ENCODE peak calls at places on chromosomes 11 and 22, in six cellular contexts. T is natural killer cell; F is A549; C is right lobe of liver; M is activated T-cell treated with anti-CD3 and anti-CD28 coated beads, Interleukin-2, amount 50 U/mL, for 4 hours; O is lower lobe of right lung. H is an unnamed sample.

GRCh38 chr11:42870480-42870879 is 441.3 kb upstream of the API5 start:
- ATAC-seq in T (no peak), F (no peak), C (no peak), M (no peak), O (no peak), H (no peak)

GRCh38 chr11:71946144-71946571 is 17.3 kb downstream of the RNF121 start:
- ATAC-seq in T (no peak), F (peak; percentile 75), C (no peak), M (peak; percentile 74), O (no peak), H (no peak)

GRCh38 chr11:124577664-124578427 is 8.0 kb downstream of the OR8A1 start:
- ATAC-seq in T (no peak), F (no peak), C (no peak), M (no peak), O (no peak), H (no peak)

GRCh38 chr11:20051783-20052399 is 108.4 kb downstream of the DBX1 start:
- ATAC-seq in T (no peak), F (no peak), C (no peak), M (no peak), O (no peak), H (no peak)

GRCh38 chr11:25793637-25794036 is 538.3 kb upstream of the ANO3 start:
- ATAC-seq in T (no peak), F (no peak), C (no peak), M (no peak), O (no peak), H (no peak)

GRCh38 chr22:49415219-49415951 is 412.3 kb downstream of the BRD1 start:
- ATAC-seq in T (no peak), F (no peak), C (no peak), M (no peak), O (no peak), H (no peak)

GRCh38 chr11:114815761-114816160 is 137.4 kb downstream of the NXPE2 start:
- ATAC-seq in T (no peak), F (no peak), C (no peak), M (no peak), O (no peak), H (no peak)

GRCh38 chr11:122319842-122320555 is 204.0 kb upstream of the BLID start:
- ATAC-seq in T (peak; percentile 27), F (no peak), C (peak; percentile 56), M (no peak), O (no peak), H (no peak)

GRCh38 chr22:43314611-43315010 is 28.6 kb downstream of the SCUBE1 start:
- ATAC-seq in T (no peak), F (no peak), C (no peak), M (no peak), O (no peak), H (no peak)

GRCh38 chr22:40792451-40792850 is 26.7 kb downstream of the SLC25A17 start:
- ATAC-seq in T (no peak), F (no peak), C (peak; percentile 46), M (no peak), O (no peak), H (no peak)

GRCh38 chr11:95505927-95506426 is 275.0 kb upstream of the SESN3 start:
- ATAC-seq in T (no peak), F (no peak), C (peak; percentile 52), M (no peak), O (no peak), H (no peak)

GRCh38 chr11:76704171-76704948 is 33.8 kb upstream of the LRRC32 start:
- ATAC-seq in T (no peak), F (no peak), C (no peak), M (no peak), O (no peak), H (no peak)

GRCh38 chr11:77250881-77251640 is 50.4 kb downstream of the GDPD4 start:
- ATAC-seq in T (no peak), F (no peak), C (no peak), M (peak; percentile 94), O (no peak), H (no peak)

GRCh38 chr11:78698612-78699011 is 123.9 kb upstream of the NARS2 start:
- ATAC-seq in T (no peak), F (no peak), C (no peak), M (no peak), O (no peak), H (no peak)

GRCh38 chr22:30400159-30400558 is 3.3 kb downstream of the SEC14L2 start:
- ATAC-seq in T (no peak), F (no peak), C (no peak), M (no peak), O (no peak), H (no peak)

GRCh38 chr11:2092464-2092910 is 46.7 kb downstream of the IGF2 start:
- ATAC-seq in T (no peak), F (no peak), C (no peak), M (no peak), O (no peak), H (no peak)

GRCh38 chr11:11777897-11778296 is 63.9 kb upstream of the USP47 start:
- ATAC-seq in T (no peak), F (no peak), C (no peak), M (peak; percentile 72), O (no peak), H (no peak)

GRCh38 chr11:129048911-129049310 is 106.2 kb upstream of the TP53AIP1 start:
- ATAC-seq in T (no peak), F (no peak), C (no peak), M (no peak), O (no peak), H (no peak)

GRCh38 chr11:36427079-36427478 is 83.0 kb downstream of the TRAF6 start:
- ATAC-seq in T (no peak), F (no peak), C (peak; percentile 50), M (no peak), O (peak; percentile 2), H (peak; percentile 38)

GRCh38 chr11:103609117-103610066 is 427.0 kb upstream of the DDI1 start:
- ATAC-seq in T (no peak), F (peak; percentile 59), C (no peak), M (no peak), O (no peak), H (no peak)

GRCh38 chr11:107988397-107989158 is 20.1 kb upstream of the CUL5 start:
- ATAC-seq in T (no peak), F (no peak), C (peak; percentile 88), M (no peak), O (peak; percentile 76), H (peak; percentile 50)

GRCh38 chr11:3834349-3835099 is 6.2 kb downstream of the RHOG start:
- ATAC-seq in T (peak; percentile 37), F (no peak), C (peak; percentile 39), M (no peak), O (peak; percentile 28), H (no peak)

GRCh38 chr11:47415091-47415854 is 6.9 kb downstream of the SLC39A13 start:
- ATAC-seq in T (no peak), F (peak; percentile 6), C (no peak), M (peak; percentile 9), O (no peak), H (no peak)

GRCh38 chr11:32893947-32894827 is 1.6 kb downstream of the QSER1 start:
- ATAC-seq in T (no peak), F (peak; percentile 65), C (peak; percentile 62), M (no peak), O (peak; percentile 58), H (peak; percentile 11)

GRCh38 chr11:60993611-60994010 is 22.1 kb downstream of the CD6 start:
- ATAC-seq in T (no peak), F (no peak), C (no peak), M (peak; percentile 54), O (no peak), H (no peak)

GRCh38 chr11:116932182-116932581 is 94.8 kb upstream of the APOA1 start:
- ATAC-seq in T (no peak), F (no peak), C (no peak), M (no peak), O (no peak), H (no peak)

GRCh38 chr11:640021-640706 is 3.1 kb downstream of the DRD4 start:
- ATAC-seq in T (peak; percentile 44), F (no peak), C (no peak), M (no peak), O (no peak), H (no peak)

GRCh38 chr22:45511847-45512261 is 9.2 kb downstream of the FBLN1 start:
- ATAC-seq in T (no peak), F (no peak), C (peak; percentile 79), M (no peak), O (peak; percentile 56), H (peak; percentile 91)

GRCh38 chr11:131626761-131627160 is 256.3 kb downstream of the NTM start:
- ATAC-seq in T (no peak), F (no peak), C (no peak), M (no peak), O (no peak), H (no peak)

GRCh38 chr22:48151641-48152040 is 1389.2 kb downstream of the TBC1D22A start:
- ATAC-seq in T (no peak), F (no peak), C (no peak), M (no peak), O (no peak), H (no peak)

GRCh38 chr11:10623797-10624761 is 55.6 kb upstream of the LYVE1 start:
- ATAC-seq in T (no peak), F (peak; percentile 48), C (peak; percentile 49), M (no peak), O (peak; percentile 89), H (peak; percentile 69)

GRCh38 chr11:64638017-64638664 is 47.1 kb downstream of the SLC22A12 start:
- ATAC-seq in T (peak; percentile 68), F (no peak), C (peak; percentile 12), M (no peak), O (peak; percentile 16), H (peak; percentile 23)

GRCh38 chr22:17882162-17882561 is 107.9 kb upstream of the BID start:
- ATAC-seq in T (no peak), F (no peak), C (no peak), M (no peak), O (no peak), H (no peak)

GRCh38 chr11:72150882-72151281 is 15.4 kb downstream of the FOLR3 start:
- ATAC-seq in T (no peak), F (no peak), C (no peak), M (no peak), O (no peak), H (no peak)

GRCh38 chr22:28855355-28856094 is 27.8 kb upstream of the ZNRF3 start:
- ATAC-seq in T (peak; percentile 62), F (peak; percentile 82), C (peak; percentile 91), M (no peak), O (peak; percentile 80), H (peak; percentile 70)

GRCh38 chr11:95606824-95607223 is 182.8 kb downstream of the FAM76B start:
- ATAC-seq in T (no peak), F (no peak), C (no peak), M (no peak), O (no peak), H (no peak)

H was measured in gastroesophageal sphincter.